ENCODE peak calls at places on chromosomes 7 and 10, in eight cellular contexts. Z, E, A, I, K, Q, G and W are unnamed samples.

GRCh38 chr10:79028056-79028430 is 40.7 kb upstream of the ZMIZ1 start:
- DNase-seq in A (no peak), Z (no peak), K (no peak), G (no peak), I (no peak), E (no peak), Q (no peak), W (no peak)

GRCh38 chr10:72645263-72645858 is 19.5 kb upstream of the MICU1 start:
- DNase-seq in Z (no peak), I (no peak), A (no peak), E (peak), Q (no peak), G (no peak), K (no peak), W (no peak)

GRCh38 chr7:139623518-139623917 is 100.0 kb downstream of the CLEC2L start:
- DNase-seq in Z (peak), E (no peak), I (no peak), Q (no peak), G (no peak), K (no peak), A (no peak), W (no peak)

GRCh38 chr10:42970451-42971250 is 106.2 kb upstream of the RET start:
- DNase-seq in K (peak), Q (no peak), G (no peak), Z (no peak), A (no peak), E (no peak), I (no peak), W (no peak)

GRCh38 chr7:128398016-128398840 is 11.6 kb downstream of the IMPDH1 start:
- DNase-seq in G (peak), E (peak), Q (peak), K (no peak), A (peak), Z (peak), I (peak), W (peak)

GRCh38 chr7:112160771-112161150 is 45.4 kb downstream of the DOCK4 start:
- DNase-seq in I (no peak), Q (no peak), E (no peak), G (no peak), A (no peak), K (no peak), Z (no peak), W (no peak)

GRCh38 chr10:88980836-88981235 is 9.8 kb upstream of the FAS start:
- DNase-seq in G (no peak), E (no peak), A (no peak), Q (no peak), I (no peak), K (no peak), Z (no peak), W (no peak)

GRCh38 chr10:17175551-17175950 is 25.9 kb downstream of the TRDMT1 start:
- DNase-seq in I (no peak), G (peak), Z (peak), A (no peak), E (no peak), Q (no peak), K (no peak), W (no peak)

GRCh38 chr10:52232561-52233350 is 81.3 kb upstream of the DKK1 start:
- DNase-seq in G (no peak), E (no peak), Q (no peak), I (peak), Z (no peak), A (no peak), K (no peak), W (no peak)

GRCh38 chr7:114048386-114049235 is 129.8 kb upstream of the PPP1R3A start:
- DNase-seq in E (no peak), Z (peak), G (peak), Q (peak), K (no peak), A (no peak), I (peak), W (no peak)

GRCh38 chr10:124156524-124157225 is 63.3 kb upstream of the CHST15 start:
- DNase-seq in K (no peak), G (no peak), E (no peak), A (no peak), Z (no peak), Q (no peak), I (no peak), W (no peak)

GRCh38 chr7:1569833-1570632 is at the start of gene PSMG3:
- DNase-seq in K (peak), G (peak), Z (peak), E (peak), I (peak), A (peak), Q (peak), W (peak)

GRCh38 chr7:36677769-36678435 is 46.4 kb downstream of the AOAH start:
- DNase-seq in A (peak), Z (no peak), K (no peak), I (no peak), G (no peak), Q (no peak), E (no peak), W (no peak)

GRCh38 chr10:34813626-34814227 is 1.4 kb downstream of the PARD3 start:
- DNase-seq in E (peak), Q (no peak), A (no peak), Z (peak), G (peak), K (no peak), I (peak), W (no peak)

GRCh38 chr10:79250259-79250658 is 97.0 kb upstream of the PPIF start:
- DNase-seq in Q (no peak), G (no peak), K (peak), E (no peak), I (no peak), A (no peak), Z (no peak), W (no peak)

GRCh38 chr7:46214526-46214925 is 293.5 kb upstream of the IGFBP3 start:
- DNase-seq in G (no peak), A (no peak), Z (no peak), Q (no peak), E (no peak), I (no peak), K (no peak), W (no peak)

GRCh38 chr7:50664461-50664922 is 99.3 kb upstream of the DDC start:
- DNase-seq in K (no peak), Z (peak), A (no peak), I (no peak), Q (no peak), E (no peak), G (peak), W (no peak)

GRCh38 chr10:71795248-71795647 is 21.9 kb upstream of the VSIR start:
- DNase-seq in A (no peak), Z (peak), E (peak), G (peak), K (no peak), Q (no peak), I (no peak), W (no peak)

GRCh38 chr7:142231716-142232115 is 26.1 kb downstream of the PRSS58 start:
- DNase-seq in Q (no peak), A (no peak), K (no peak), E (peak), Z (no peak), G (no peak), I (peak), W (no peak)